ENCODE peak calls at places on chromosomes 16 and 17, in nine cellular contexts. T is mesothelial cell of epicardium, H is bronchial epithelial cell, N is mucosa of descending colon, D is astrocyte of the spinal cord, G is astrocyte of the cerebellum, U is AG09319, K is GM06990, B is endothelial cell. X is an unnamed sample.

GRCh38 chr17:60077226-60077625 is 1.5 kb downstream of the HEATR6 start:
- DNase-seq in N (no peak), D (peak; percentile 9), H (no peak), K (no peak), B (no peak), T (no peak), U (no peak), G (no peak), X (no peak)

GRCh38 chr17:69142473-69142802 is 743 bp upstream of the ABCA6 start:
- DNase-seq in U (peak; percentile 50), H (peak; percentile 26), K (no peak), G (peak; percentile 43), T (no peak), N (no peak), D (peak; percentile 23), B (no peak), X (peak; percentile 16)

GRCh38 chr16:19837984-19838707 is 46.5 kb downstream of the GPRC5B start:
- DNase-seq in U (no peak), T (no peak), H (no peak), K (no peak), N (no peak), D (no peak), B (no peak), G (no peak), X (no peak)

GRCh38 chr17:410674-411401 is 58.2 kb upstream of the RPH3AL start:
- DNase-seq in N (peak; percentile 51), K (no peak), G (no peak), T (no peak), D (peak; percentile 8), H (no peak), B (no peak), U (no peak), X (no peak)

GRCh38 chr17:50200447-50201225 is 795 bp downstream of the COL1A1 start:
- DNase-seq in G (peak; percentile 93), B (peak; percentile 84), D (peak; percentile 95), K (peak; percentile 81), U (peak; percentile 68), T (peak; percentile 82), N (peak; percentile 91), H (peak; percentile 72), X (no peak)

GRCh38 chr17:1179635-1180433 is at the start of gene ABR:
- DNase-seq in G (no peak), U (no peak), K (peak; percentile 60), N (peak; percentile 72), B (peak; percentile 44), H (no peak), T (no peak), D (peak; percentile 26), X (no peak)

GRCh38 chr17:66302761-66303626 is 581 bp downstream of the PRKCA start:
- DNase-seq in G (no peak), K (peak; percentile 35), B (peak; percentile 40), D (peak; percentile 52), T (peak; percentile 20), N (peak; percentile 80), U (no peak), H (peak; percentile 50), X (no peak)

GRCh38 chr17:65070620-65071019 is 14.1 kb upstream of the GNA13 start:
- DNase-seq in N (no peak), D (no peak), G (no peak), H (no peak), T (no peak), B (no peak), K (no peak), U (no peak), X (no peak)

GRCh38 chr17:62179525-62180161 is 114.6 kb upstream of the MED13 start:
- DNase-seq in G (no peak), K (no peak), N (no peak), D (peak; percentile 23), U (no peak), T (no peak), B (no peak), H (peak; percentile 87), X (no peak)

GRCh38 chr16:29717113-29717512 is 28.7 kb downstream of the C16orf54 start:
- DNase-seq in H (no peak), U (no peak), G (no peak), B (no peak), K (no peak), T (no peak), N (no peak), D (no peak), X (no peak)

GRCh38 chr16:77457046-77457445 is 22.2 kb upstream of the ADAMTS18 start:
- DNase-seq in K (no peak), D (peak; percentile 62), U (no peak), G (no peak), H (no peak), T (no peak), N (no peak), B (no peak), X (no peak)

GRCh38 chr16:57916735-57917450 is 54.0 kb downstream of the CNGB1 start:
- DNase-seq in H (peak; percentile 94), U (no peak), N (no peak), D (no peak), B (no peak), G (no peak), K (no peak), T (no peak), X (no peak)

GRCh38 chr16:56231-56927 is 2.8 kb downstream of the SNRNP25 start:
- DNase-seq in H (no peak), U (no peak), G (no peak), T (no peak), N (no peak), D (no peak), B (no peak), K (peak; percentile 3), X (no peak)

GRCh38 chr16:54244061-54244886 is 42.3 kb downstream of the IRX3 start:
- DNase-seq in U (no peak), N (no peak), K (no peak), B (no peak), D (no peak), H (no peak), G (no peak), T (no peak), X (no peak)

GRCh38 chr16:4362476-4363250 is 9.0 kb upstream of the VASN start:
- DNase-seq in H (no peak), N (no peak), G (no peak), U (no peak), T (no peak), D (no peak), K (no peak), B (no peak), X (no peak)

GRCh38 chr16:4360538-4361021 is 9.5 kb upstream of the PAM16 start:
- DNase-seq in U (no peak), T (no peak), G (no peak), D (no peak), B (no peak), H (no peak), K (no peak), N (no peak), X (no peak)

GRCh38 chr16:4359914-4360313 is 8.8 kb upstream of the PAM16 start:
- DNase-seq in K (no peak), H (no peak), T (no peak), N (no peak), G (no peak), U (no peak), B (no peak), D (no peak), X (no peak)

GRCh38 chr16:4361944-4362311 is 9.7 kb upstream of the VASN start:
- DNase-seq in G (no peak), T (no peak), B (no peak), U (no peak), H (no peak), N (no peak), D (no peak), K (no peak), X (no peak)

GRCh38 chr16:4361033-4361943 is 10.2 kb upstream of the PAM16 start:
- DNase-seq in T (no peak), H (no peak), D (no peak), B (no peak), G (no peak), U (no peak), N (no peak), K (no peak), X (no peak)
- TF ChIP-seq CTCF in T (no peak), H (no peak), D (no peak), B (no peak), G (no peak), U (no peak), N (no peak), K (no peak), X (no peak)

DNA sequence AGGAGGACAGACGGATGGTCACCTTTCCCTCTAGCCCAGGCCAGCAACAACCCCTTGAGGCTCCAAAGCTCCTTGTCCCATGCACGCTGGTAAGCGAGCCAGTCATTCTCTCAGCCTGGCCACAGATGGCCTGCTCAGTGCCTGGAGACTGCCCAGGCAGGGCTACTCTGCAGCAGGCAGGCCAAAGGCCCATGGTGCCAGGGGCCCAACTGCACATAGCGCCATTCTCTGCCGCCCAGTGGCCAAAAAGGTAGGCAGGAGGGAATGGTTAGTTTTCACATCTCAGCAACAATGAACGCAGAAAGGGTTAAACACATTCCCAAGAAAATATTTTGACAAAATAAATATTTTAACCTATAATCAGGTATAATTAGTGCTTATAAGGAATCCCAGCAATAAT is 7.7 kb upstream of the SREBF1 start:
- DNase-seq in D (no peak), K (no peak), N (no peak), B (no peak), G (no peak), H (no peak), U (no peak), T (no peak), X (no peak)
- TF ChIP-seq CTCF in D (no peak), K (no peak), N (no peak), B (no peak), G (no peak), H (no peak), U (no peak), T (no peak), X (no peak)

GRCh38 chr17:29572691-29573557 is 4.4 kb downstream of the TP53I13 start:
- DNase-seq in N (peak; percentile 70), D (peak; percentile 34), T (peak; percentile 37), U (no peak), B (peak; percentile 82), G (no peak), H (no peak), K (no peak), X (no peak)
- TF ChIP-seq CTCF in N (peak; percentile 37), D (peak; percentile 71), T (peak; percentile 56), U (peak; percentile 54), B (peak; percentile 70), G (peak; percentile 63), H (peak; percentile 52), K (no peak), X (peak; percentile 70)

GRCh38 chr16:1330260-1330914 is 3.1 kb upstream of the BAIAP3 start:
- DNase-seq in G (no peak), B (no peak), U (no peak), H (no peak), T (no peak), N (no peak), D (no peak), K (no peak), X (no peak)
- TF ChIP-seq CTCF in G (peak; percentile 36), B (peak; percentile 92), U (peak; percentile 31), H (peak; percentile 40), T (peak; percentile 57), N (peak; percentile 27), D (peak; percentile 63), K (peak; percentile 58), X (peak; percentile 25)

X was measured in AG04449.